ENCODE peak calls at places on chromosomes 1 and 21, in seven cellular contexts. One of them, this sample, is unnamed. For H3K4me1, the result is how much of the 10 kb centered on the place peaks cover.

GRCh38 chr21:40568756-40569155 is 278.2 kb downstream of the DSCAM start:
- DNase-seq in aorta: no peak
- DNase-seq in neuronal stem cell: no peak
- DNase-seq in IMR-90: no peak
- DNase-seq in CD8-positive, alpha-beta T cell: no peak
- DNase-seq in thoracic aorta: no peak
- DNase-seq in GM23248: no peak
- DNase-seq in this sample: no peak

GRCh38 chr1:147771216-147772125 is 11.1 kb upstream of the GJA5 start:
- DNase-seq in aorta: peak
- DNase-seq in neuronal stem cell: no peak
- DNase-seq in IMR-90: peak
- DNase-seq in CD8-positive, alpha-beta T cell: no peak
- DNase-seq in thoracic aorta: peak
- DNase-seq in GM23248: peak
- DNase-seq in this sample: peak

GRCh38 chr1:155177918-155178281 is 4.3 kb downstream of the TRIM46 start:
- DNase-seq in aorta: peak
- DNase-seq in neuronal stem cell: no peak
- DNase-seq in IMR-90: no peak
- DNase-seq in CD8-positive, alpha-beta T cell: no peak
- DNase-seq in thoracic aorta: no peak
- DNase-seq in GM23248: no peak
- DNase-seq in this sample: no peak

GRCh38 chr1:169090308-169090899 is 16.1 kb upstream of the ATP1B1 start:
- DNase-seq in aorta: no peak
- DNase-seq in neuronal stem cell: no peak
- DNase-seq in IMR-90: no peak
- DNase-seq in CD8-positive, alpha-beta T cell: no peak
- DNase-seq in thoracic aorta: no peak
- DNase-seq in GM23248: no peak
- DNase-seq in this sample: no peak

GRCh38 chr1:232751393-232752140 is 53.6 kb upstream of the MAP10 start:
- DNase-seq in aorta: no peak
- DNase-seq in neuronal stem cell: no peak
- DNase-seq in IMR-90: no peak
- DNase-seq in CD8-positive, alpha-beta T cell: no peak
- DNase-seq in thoracic aorta: no peak
- DNase-seq in GM23248: no peak
- DNase-seq in this sample: no peak

GRCh38 chr1:5232537-5232936 is 578.1 kb downstream of the AJAP1 start:
- DNase-seq in aorta: no peak
- DNase-seq in neuronal stem cell: no peak
- DNase-seq in IMR-90: no peak
- DNase-seq in CD8-positive, alpha-beta T cell: no peak
- DNase-seq in thoracic aorta: no peak
- DNase-seq in GM23248: no peak
- DNase-seq in this sample: no peak

GRCh38 chr1:85502625-85503083 is 37.7 kb upstream of the DDAH1 start:
- DNase-seq in aorta: no peak
- DNase-seq in neuronal stem cell: peak
- DNase-seq in IMR-90: peak
- DNase-seq in CD8-positive, alpha-beta T cell: no peak
- DNase-seq in thoracic aorta: no peak
- DNase-seq in GM23248: peak
- DNase-seq in this sample: peak

GRCh38 chr21:34526618-34527290 is 14.7 kb upstream of the KCNE1 start:
- DNase-seq in aorta: peak
- DNase-seq in neuronal stem cell: peak
- DNase-seq in IMR-90: peak
- DNase-seq in CD8-positive, alpha-beta T cell: no peak
- DNase-seq in thoracic aorta: peak
- DNase-seq in GM23248: peak
- DNase-seq in this sample: peak

GRCh38 chr1:189211742-189212141 is 1265.9 kb downstream of the BRINP3 start:
- DNase-seq in aorta: no peak
- DNase-seq in neuronal stem cell: no peak
- DNase-seq in IMR-90: peak
- DNase-seq in CD8-positive, alpha-beta T cell: no peak
- DNase-seq in thoracic aorta: no peak
- DNase-seq in GM23248: peak
- DNase-seq in this sample: no peak

GRCh38 chr1:162580315-162580714 is 18.8 kb downstream of the UAP1 start:
- DNase-seq in aorta: no peak
- DNase-seq in neuronal stem cell: no peak
- DNase-seq in IMR-90: no peak
- DNase-seq in CD8-positive, alpha-beta T cell: no peak
- DNase-seq in thoracic aorta: no peak
- DNase-seq in GM23248: no peak
- DNase-seq in this sample: no peak

GRCh38 chr1:116504308-116505156 is 66.3 kb downstream of the CD58 start:
- DNase-seq in aorta: no peak
- DNase-seq in neuronal stem cell: no peak
- DNase-seq in IMR-90: peak
- DNase-seq in CD8-positive, alpha-beta T cell: peak
- DNase-seq in thoracic aorta: peak
- DNase-seq in GM23248: peak
- DNase-seq in this sample: peak

GRCh38 chr1:95742591-95743089 is 508.6 kb downstream of the RWDD3 start:
- DNase-seq in aorta: no peak
- DNase-seq in neuronal stem cell: no peak
- DNase-seq in IMR-90: peak
- DNase-seq in CD8-positive, alpha-beta T cell: no peak
- DNase-seq in thoracic aorta: no peak
- DNase-seq in GM23248: peak
- DNase-seq in this sample: peak

GRCh38 chr1:3032970-3033794 is 11.9 kb downstream of the ACTRT2 start:
- DNase-seq in aorta: peak
- DNase-seq in neuronal stem cell: no peak
- DNase-seq in IMR-90: no peak
- DNase-seq in CD8-positive, alpha-beta T cell: peak
- DNase-seq in thoracic aorta: no peak
- DNase-seq in GM23248: no peak
- DNase-seq in this sample: no peak

GRCh38 chr1:208007938-208008342 is 97.0 kb upstream of the CD34 start:
- DNase-seq in aorta: peak
- DNase-seq in neuronal stem cell: no peak
- DNase-seq in IMR-90: peak
- DNase-seq in CD8-positive, alpha-beta T cell: no peak
- DNase-seq in thoracic aorta: no peak
- DNase-seq in GM23248: peak
- DNase-seq in this sample: no peak

GRCh38 chr1:210899676-210900075 is 234.3 kb downstream of the KCNH1 start:
- DNase-seq in aorta: no peak
- DNase-seq in neuronal stem cell: no peak
- DNase-seq in IMR-90: no peak
- DNase-seq in CD8-positive, alpha-beta T cell: no peak
- DNase-seq in thoracic aorta: no peak
- DNase-seq in GM23248: no peak
- DNase-seq in this sample: no peak

GRCh38 chr21:15659768-15660423 is 69.9 kb upstream of the USP25 start:
- DNase-seq in aorta: no peak
- DNase-seq in neuronal stem cell: no peak
- DNase-seq in IMR-90: no peak
- DNase-seq in CD8-positive, alpha-beta T cell: no peak
- DNase-seq in thoracic aorta: no peak
- DNase-seq in GM23248: no peak
- DNase-seq in this sample: no peak

GRCh38 chr1:217542837-217543236 is 88.1 kb downstream of the GPATCH2 start:
- DNase-seq in aorta: no peak
- DNase-seq in neuronal stem cell: no peak
- DNase-seq in IMR-90: no peak
- DNase-seq in CD8-positive, alpha-beta T cell: no peak
- DNase-seq in thoracic aorta: no peak
- DNase-seq in GM23248: no peak
- DNase-seq in this sample: no peak

GRCh38 chr1:8987881-8988617 is 38.2 kb downstream of the SLC2A7 start:
- DNase-seq in aorta: peak
- DNase-seq in neuronal stem cell: peak
- DNase-seq in IMR-90: peak
- DNase-seq in CD8-positive, alpha-beta T cell: peak
- DNase-seq in thoracic aorta: no peak
- DNase-seq in GM23248: peak
- DNase-seq in this sample: peak

GRCh38 chr1:24414884-24415333 is 693 bp upstream of the NIPAL3 start:
- DNase-seq in aorta: no peak
- DNase-seq in neuronal stem cell: no peak
- DNase-seq in IMR-90: no peak
- DNase-seq in CD8-positive, alpha-beta T cell: no peak
- DNase-seq in thoracic aorta: no peak
- DNase-seq in GM23248: peak
- DNase-seq in this sample: no peak
- H3K4me3 ChIP-seq in aorta: no peak
- H3K4me3 ChIP-seq in neuronal stem cell: no peak
- H3K4me3 ChIP-seq in IMR-90: no peak
- H3K4me3 ChIP-seq in CD8-positive, alpha-beta T cell: no peak
- H3K4me3 ChIP-seq in thoracic aorta: peak
- H3K4me3 ChIP-seq in GM23248: no peak
- H3K4me3 ChIP-seq in this sample: peak

GRCh38 chr1:228082260-228082974 is at the start of gene ARF1:
- DNase-seq in aorta: peak
- DNase-seq in neuronal stem cell: peak
- DNase-seq in IMR-90: peak
- DNase-seq in CD8-positive, alpha-beta T cell: peak
- DNase-seq in thoracic aorta: peak
- DNase-seq in GM23248: peak
- DNase-seq in this sample: peak
- H3K4me1 ChIP-seq in aorta: under half
- H3K4me1 ChIP-seq in neuronal stem cell: under half
- H3K4me1 ChIP-seq in IMR-90: under half
- H3K4me1 ChIP-seq in CD8-positive, alpha-beta T cell: half or more
- H3K4me1 ChIP-seq in thoracic aorta: under half
- H3K4me1 ChIP-seq in GM23248: under half
- H3K4me1 ChIP-seq in this sample: under half

GRCh38 chr1:55309786-55310516 is 94.8 kb upstream of the USP24 start:
- DNase-seq in aorta: no peak
- DNase-seq in neuronal stem cell: no peak
- DNase-seq in IMR-90: no peak
- DNase-seq in CD8-positive, alpha-beta T cell: no peak
- DNase-seq in thoracic aorta: no peak
- DNase-seq in GM23248: no peak
- DNase-seq in this sample: no peak
- H3K27ac ChIP-seq in aorta: no peak
- H3K27ac ChIP-seq in neuronal stem cell: no peak
- H3K27ac ChIP-seq in IMR-90: peak
- H3K27ac ChIP-seq in CD8-positive, alpha-beta T cell: no peak
- H3K27ac ChIP-seq in thoracic aorta: no peak
- H3K27ac ChIP-seq in GM23248: peak
- H3K27ac ChIP-seq in this sample: no peak

DNA sequence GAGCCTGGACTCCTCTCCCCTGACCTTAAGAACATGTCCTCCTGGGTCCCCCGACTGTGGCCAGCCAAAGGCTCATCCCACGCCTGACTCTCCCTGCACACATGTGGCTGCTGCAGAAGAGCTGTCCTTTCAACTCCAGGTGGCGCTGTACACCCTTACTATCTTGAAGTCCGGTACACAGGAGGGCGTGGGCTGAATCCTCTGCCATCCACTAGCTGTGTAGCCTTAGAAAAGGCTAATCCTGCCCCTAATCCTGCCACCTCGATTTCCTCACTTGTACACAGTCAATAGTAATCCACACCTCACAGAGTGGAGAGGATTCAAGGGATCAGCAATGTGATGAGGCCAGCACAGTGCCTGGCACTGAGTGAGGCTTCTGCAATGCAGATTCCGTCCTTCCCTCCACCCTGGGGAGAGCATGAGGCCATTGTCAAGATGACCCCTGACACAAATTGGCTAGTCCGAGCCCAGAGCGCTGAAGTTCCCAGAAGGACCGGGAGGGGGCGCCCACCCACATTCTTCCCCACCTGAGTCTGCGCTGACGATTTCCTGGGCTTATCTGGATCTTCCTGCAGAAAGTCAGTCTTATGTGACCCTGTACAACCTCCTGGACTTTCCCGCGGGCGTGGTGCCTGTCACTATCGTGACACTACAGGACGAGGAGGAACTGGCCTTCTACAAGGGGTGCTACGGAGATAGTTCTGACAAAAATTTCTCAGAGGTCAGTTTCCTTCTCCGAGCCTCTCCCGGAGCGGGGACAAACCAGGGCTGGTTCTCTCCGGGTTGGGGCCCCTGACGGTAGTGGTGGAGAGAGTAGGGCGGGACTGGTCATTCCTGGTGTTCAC is 47.1 kb upstream of the DMBX1 start:
- DNase-seq in aorta: peak
- DNase-seq in neuronal stem cell: peak
- DNase-seq in IMR-90: peak
- DNase-seq in CD8-positive, alpha-beta T cell: peak
- DNase-seq in thoracic aorta: peak
- DNase-seq in GM23248: peak
- DNase-seq in this sample: peak
- H3K4me3 ChIP-seq in aorta: no peak
- H3K4me3 ChIP-seq in neuronal stem cell: peak
- H3K4me3 ChIP-seq in IMR-90: peak
- H3K4me3 ChIP-seq in CD8-positive, alpha-beta T cell: peak
- H3K4me3 ChIP-seq in thoracic aorta: peak
- H3K4me3 ChIP-seq in GM23248: peak
- H3K4me3 ChIP-seq in this sample: peak

DNA sequence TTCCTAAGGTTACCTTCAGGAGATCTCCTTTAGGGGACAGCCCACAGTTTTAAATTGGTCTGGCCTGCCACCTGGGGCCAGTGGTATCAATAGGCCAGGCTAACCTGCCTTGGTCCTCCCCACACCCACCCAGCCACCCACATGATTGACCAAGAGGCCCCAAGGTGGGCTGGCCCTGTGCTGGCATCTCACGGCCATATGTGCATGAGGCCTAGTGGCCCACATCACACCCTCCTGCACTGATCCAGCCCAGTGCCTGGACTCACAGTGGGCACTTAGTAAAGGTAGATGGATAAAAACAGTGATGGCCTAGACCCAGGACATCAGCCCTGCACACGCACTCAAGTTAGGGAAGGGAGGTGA is 82.0 kb downstream of the DMRTB1 start:
- DNase-seq in aorta: peak
- DNase-seq in neuronal stem cell: no peak
- DNase-seq in IMR-90: no peak
- DNase-seq in CD8-positive, alpha-beta T cell: no peak
- DNase-seq in thoracic aorta: no peak
- DNase-seq in GM23248: no peak
- DNase-seq in this sample: no peak
- H3K4me1 ChIP-seq in aorta: under half
- H3K4me1 ChIP-seq in neuronal stem cell: under half
- H3K4me1 ChIP-seq in IMR-90: under half
- H3K4me1 ChIP-seq in CD8-positive, alpha-beta T cell: under half
- H3K4me1 ChIP-seq in thoracic aorta: under half
- H3K4me1 ChIP-seq in GM23248: under half
- H3K4me1 ChIP-seq in this sample: under half

GRCh38 chr1:50645147-50645546 is 221.9 kb upstream of the DMRTA2 start:
- DNase-seq in aorta: no peak
- DNase-seq in neuronal stem cell: no peak
- DNase-seq in IMR-90: no peak
- DNase-seq in CD8-positive, alpha-beta T cell: no peak
- DNase-seq in thoracic aorta: no peak
- DNase-seq in GM23248: no peak
- DNase-seq in this sample: no peak
- H3K27ac ChIP-seq in aorta: no peak
- H3K27ac ChIP-seq in neuronal stem cell: no peak
- H3K27ac ChIP-seq in IMR-90: no peak
- H3K27ac ChIP-seq in CD8-positive, alpha-beta T cell: no peak
- H3K27ac ChIP-seq in thoracic aorta: no peak
- H3K27ac ChIP-seq in GM23248: no peak
- H3K27ac ChIP-seq in this sample: no peak

This sample was measured in right cardiac atrium.